ENCODE peak calls at places on chromosomes 13 and 19, in eight cellular contexts. S is thyroid gland; H is CD8-positive, alpha-beta memory T cell; A is GM23248; J is aorta; V is neural progenitor cell; P is HepG2; F is sigmoid colon. R is an unnamed sample. For H3K4me1, the result is how much of the 10 kb centered on the place peaks cover.

GRCh38 chr19:2148482-2149135 is 2.8 kb downstream of the AP3D1 start:
- DNase-seq in F (no peak), H (no peak), A (no peak), J (no peak), V (no peak), P (no peak), S (no peak), R (no peak)

GRCh38 chr19:47275866-47276461 is 1.3 kb downstream of the INAFM1 start:
- DNase-seq in A (peak), J (peak), H (no peak), V (no peak), P (no peak), F (peak), S (peak), R (no peak)

GRCh38 chr19:29277107-29277506 is 64.2 kb upstream of the UQCRFS1 start:
- DNase-seq in V (peak), P (no peak), S (peak), H (peak), F (peak), A (no peak), J (no peak), R (no peak)

GRCh38 chr19:54469496-54469934 is 3.6 kb downstream of the CDC42EP5 start:
- DNase-seq in A (no peak), P (no peak), H (no peak), V (no peak), J (peak), F (no peak), S (no peak), R (no peak)

GRCh38 chr19:40332669-40333068 is 15.5 kb downstream of the C19orf47 start:
- DNase-seq in A (no peak), F (no peak), P (no peak), J (no peak), V (no peak), S (no peak), H (no peak), R (no peak)

GRCh38 chr13:81770868-81771505 is 1430.1 kb upstream of the SPRY2 start:
- DNase-seq in J (no peak), A (no peak), V (peak), F (no peak), S (no peak), P (no peak), H (no peak), R (no peak)

GRCh38 chr13:99528547-99528946 is 27.3 kb downstream of the TM9SF2 start:
- DNase-seq in J (no peak), V (peak), P (peak), S (no peak), H (peak), A (no peak), F (no peak), R (no peak)

GRCh38 chr19:36051236-36051635 is 2.8 kb downstream of the THAP8 start:
- DNase-seq in A (no peak), H (no peak), J (no peak), F (no peak), P (peak), S (no peak), V (peak), R (no peak)

GRCh38 chr13:95281258-95281602 is 20.0 kb downstream of the ABCC4 start:
- DNase-seq in A (no peak), S (no peak), J (no peak), H (no peak), F (no peak), P (no peak), V (no peak), R (no peak)

GRCh38 chr13:29532821-29533220 is 62.7 kb downstream of the SLC7A1 start:
- DNase-seq in A (peak), H (no peak), F (no peak), V (no peak), J (no peak), P (no peak), S (peak), R (no peak)

GRCh38 chr19:43782689-43783231 is 2.0 kb upstream of the KCNN4 start:
- DNase-seq in F (no peak), P (no peak), A (no peak), V (no peak), J (peak), H (peak), S (no peak), R (no peak)
- H3K4me1 ChIP-seq in F (under half), P (under half), A (under half), V (under half), J (under half), H (half or more), S (under half), R (under half)

GRCh38 chr19:49677901-49678674 is 1.0 kb downstream of the PRMT1 start:
- DNase-seq in V (peak), A (peak), J (peak), F (peak), H (peak), S (peak), P (peak), R (peak)

GRCh38 chr19:49677232-49677881 is at the start of gene PRMT1:
- DNase-seq in J (peak), A (peak), V (no peak), P (peak), F (no peak), H (no peak), S (peak), R (no peak)

GRCh38 chr19:49678970-49679831 is 2.1 kb downstream of the PRMT1 start:
- DNase-seq in H (no peak), A (peak), V (no peak), J (no peak), S (no peak), P (no peak), F (no peak), R (no peak)

GRCh38 chr19:49676136-49676689 is 858 bp upstream of the PRMT1 start:
- DNase-seq in P (peak), F (peak), V (peak), J (peak), A (peak), S (peak), H (no peak), R (peak)

DNA sequence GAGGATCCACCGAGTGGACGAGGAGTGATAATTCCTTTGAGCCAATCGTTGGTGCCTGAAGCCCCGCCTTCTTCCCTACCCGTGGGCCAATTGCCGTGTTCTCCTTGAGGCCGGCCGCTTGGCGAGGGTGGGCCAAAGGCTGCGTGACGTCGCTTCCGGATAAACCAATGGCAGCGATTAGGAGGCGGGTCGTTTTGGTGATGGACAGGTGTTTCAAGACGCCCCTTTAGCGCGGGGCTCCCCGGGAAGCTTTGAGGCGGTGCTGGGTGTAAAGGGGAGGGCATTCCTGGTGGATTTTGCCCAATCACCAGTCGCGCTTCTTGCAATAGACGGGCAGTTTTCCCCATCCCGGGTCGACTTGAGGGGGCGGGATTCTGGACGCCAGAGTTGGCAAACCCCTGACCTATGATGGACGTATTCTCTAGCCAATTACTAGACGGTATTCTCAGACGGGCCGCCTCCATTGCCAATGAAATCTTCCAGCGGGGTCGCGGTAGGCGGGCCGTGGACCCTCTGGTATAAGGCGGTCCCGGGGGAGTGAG is 310 bp upstream of the PRMT1 start:
- DNase-seq in H (peak), S (peak), A (peak), F (peak), V (peak), J (peak), P (peak), R (peak)
- H3K4me1 ChIP-seq in H (under half), S (under half), A (under half), F (half or more), V (under half), J (under half), P (under half), R (under half)

GRCh38 chr13:27975579-27976361 is 6.7 kb upstream of the CDX2 start:
- DNase-seq in F (no peak), P (no peak), J (no peak), A (no peak), S (no peak), H (no peak), V (peak), R (no peak)
- H3K4me1 ChIP-seq in F (under half), P (under half), J (under half), A (under half), S (under half), H (under half), V (under half), R (under half)

GRCh38 chr13:50187352-50188029 is 172.2 kb downstream of the KCNRG start:
- DNase-seq in P (peak), F (no peak), H (no peak), A (no peak), V (no peak), J (no peak), S (no peak), R (no peak)
- H3K4me1 ChIP-seq in P (half or more), F (under half), H (under half), A (under half), V (under half), J (under half), S (under half), R (under half)

GRCh38 chr19:46069841-46070341 is 29.1 kb upstream of the IGFL4 start:
- DNase-seq in H (no peak), P (peak), V (no peak), S (no peak), A (peak), F (no peak), J (no peak), R (no peak)

GRCh38 chr19:46073268-46073922 is 32.6 kb upstream of the IGFL4 start:
- DNase-seq in J (no peak), P (no peak), A (peak), V (no peak), H (no peak), S (no peak), F (no peak), R (no peak)

GRCh38 chr19:46065486-46065885 is 24.7 kb upstream of the IGFL4 start:
- DNase-seq in F (no peak), V (no peak), P (no peak), A (peak), H (no peak), S (no peak), J (no peak), R (no peak)

GRCh38 chr19:46068345-46069258 is 27.8 kb upstream of the IGFL4 start:
- DNase-seq in H (no peak), F (no peak), P (peak), V (no peak), S (no peak), A (peak), J (no peak), R (no peak)

DNA sequence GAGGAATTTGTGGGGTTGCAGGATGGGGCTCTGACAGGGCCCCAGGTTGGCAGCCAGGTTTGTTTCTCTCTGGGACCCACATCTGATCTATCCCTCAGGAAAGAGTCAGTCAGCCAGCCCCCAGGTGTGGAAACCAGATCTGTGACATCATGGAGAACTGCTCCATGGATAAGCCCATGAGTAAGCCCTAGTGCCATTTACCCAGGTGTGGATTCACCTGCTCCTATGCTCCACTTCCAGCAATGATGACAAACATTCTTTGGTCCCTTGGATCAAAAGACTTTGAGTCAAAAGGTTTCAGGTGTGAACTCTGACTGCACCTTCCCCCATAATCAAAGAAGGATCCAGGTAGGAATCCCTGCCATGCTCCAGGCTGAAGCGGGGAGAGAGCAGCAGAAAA is 26.9 kb upstream of the IGFL4 start:
- DNase-seq in P (no peak), A (no peak), F (no peak), H (no peak), J (no peak), V (no peak), S (no peak), R (no peak)
- H3K4me1 ChIP-seq in P (half or more), A (under half), F (under half), H (under half), J (under half), V (under half), S (under half), R (under half)

GRCh38 chr13:33184530-33184929 is 101.0 kb downstream of the STARD13 start:
- DNase-seq in S (no peak), V (no peak), A (no peak), H (no peak), P (no peak), F (no peak), J (no peak), R (no peak)
- H3K4me1 ChIP-seq in S (under half), V (under half), A (under half), H (under half), P (under half), F (half or more), J (under half), R (under half)